ENCODE peak calls at places on chromosomes 11 and 22, in seven cellular contexts. N, J, L, H, B, F and O are unnamed samples.
A peak's percentile ranks its signal among the peaks of the same experiment; 100 is the strongest.

GRCh38 chr11:73761403-73761945 is 600 bp upstream of the RAB6A start:
- DNase-seq in B (no peak), L (no peak), F (no peak), J (no peak), N (no peak), H (no peak), O (no peak)

GRCh38 chr11:133904818-133905515 is 51.8 kb downstream of the IGSF9B start:
- DNase-seq in B (no peak), J (no peak), N (no peak), F (no peak), H (no peak), L (no peak), O (no peak)

GRCh38 chr22:39467390-39467901 is 10.6 kb downstream of the MGAT3 start:
- DNase-seq in F (no peak), N (no peak), B (no peak), L (no peak), H (no peak), J (no peak), O (peak; percentile 0)

GRCh38 chr11:6156628-6157367 is 13.3 kb downstream of the OR52B2 start:
- DNase-seq in N (no peak), J (no peak), H (no peak), L (no peak), B (no peak), F (no peak), O (peak; percentile 26)

GRCh38 chr11:118746988-118747585 is 43.9 kb downstream of the DDX6 start:
- DNase-seq in J (no peak), H (no peak), B (peak; percentile 5), F (no peak), N (no peak), L (no peak), O (no peak)

GRCh38 chr11:64566915-64567882 is 23.8 kb upstream of the SLC22A12 start:
- DNase-seq in L (no peak), N (peak; percentile 67), J (no peak), B (no peak), F (no peak), H (no peak), O (no peak)

GRCh38 chr11:36264011-36264410 is 25.2 kb downstream of the COMMD9 start:
- DNase-seq in J (no peak), N (no peak), L (no peak), H (no peak), B (no peak), F (no peak), O (no peak)

GRCh38 chr11:71183878-71184277 is 68.5 kb downstream of the SHANK2 start:
- DNase-seq in L (no peak), N (no peak), J (no peak), H (no peak), B (no peak), F (no peak), O (no peak)

GRCh38 chr22:46052331-46052771 is 75.4 kb upstream of the WNT7B start:
- DNase-seq in B (no peak), H (no peak), L (no peak), N (no peak), J (no peak), F (peak; percentile 35), O (no peak)

GRCh38 chr11:69073445-69073844 is 24.7 kb downstream of the TPCN2 start:
- DNase-seq in B (no peak), F (no peak), J (no peak), L (no peak), N (no peak), H (no peak), O (no peak)

GRCh38 chr22:44691796-44692661 is 10.0 kb upstream of the PRR5 start:
- DNase-seq in N (no peak), B (no peak), F (no peak), H (no peak), L (no peak), J (no peak), O (peak; percentile 55)

GRCh38 chr11:94938399-94939055 is 34.8 kb downstream of the CWC15 start:
- DNase-seq in B (peak; percentile 92), H (no peak), N (no peak), J (no peak), F (peak; percentile 92), L (no peak), O (no peak)

GRCh38 chr11:19162946-19163345 is 38.8 kb downstream of the CSRP3 start:
- DNase-seq in B (no peak), J (no peak), N (no peak), F (no peak), L (no peak), H (no peak), O (no peak)

GRCh38 chr11:27464155-27464759 is 8.3 kb downstream of the LGR4 start:
- DNase-seq in N (no peak), H (no peak), B (peak; percentile 44), J (peak; percentile 97), L (no peak), F (peak; percentile 88), O (peak; percentile 55)

GRCh38 chr11:134537941-134538340 is 125.9 kb upstream of the B3GAT1 start:
- DNase-seq in B (no peak), H (no peak), N (no peak), L (no peak), F (no peak), J (no peak), O (no peak)

GRCh38 chr22:37218399-37218770 is 6.1 kb upstream of the SSTR3 start:
- DNase-seq in H (no peak), B (no peak), J (no peak), L (no peak), F (no peak), N (no peak), O (no peak)
- H2AFZ ChIP-seq in H (no peak overlapping the region), B (no peak overlapping the region), J (no peak overlapping the region), L (no peak overlapping the region), F (no peak overlapping the region), N (no peak overlapping the region), O (no peak overlapping the region)

DNA sequence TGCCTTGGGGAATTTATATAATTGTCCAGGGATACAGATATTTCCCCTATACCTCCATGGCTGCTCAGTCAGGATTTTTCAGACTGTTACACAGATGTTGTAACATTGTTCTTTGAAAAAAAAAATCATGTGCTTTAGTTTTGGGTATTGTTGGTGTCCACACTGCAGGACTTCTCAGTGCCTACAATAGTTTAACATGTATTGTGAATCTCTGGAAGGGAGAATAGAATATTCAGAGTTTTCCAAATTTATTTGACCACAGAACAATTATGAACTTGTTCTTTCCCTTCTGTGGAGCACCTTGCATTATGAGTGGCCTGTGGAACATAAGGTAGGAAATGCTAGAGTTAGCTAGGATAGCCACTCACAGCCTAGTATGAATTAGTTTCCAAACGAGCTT is 14.5 kb downstream of the CRYBA4 start:
- DNase-seq in J (no peak), H (no peak), F (no peak), N (no peak), L (no peak), B (no peak), O (no peak)
- H2AFZ ChIP-seq in J (no peak overlapping the region), H (no peak overlapping the region), F (no peak overlapping the region), N (no peak overlapping the region), L (no peak overlapping the region), B (no peak overlapping the region), O (no peak overlapping the region)

DNA sequence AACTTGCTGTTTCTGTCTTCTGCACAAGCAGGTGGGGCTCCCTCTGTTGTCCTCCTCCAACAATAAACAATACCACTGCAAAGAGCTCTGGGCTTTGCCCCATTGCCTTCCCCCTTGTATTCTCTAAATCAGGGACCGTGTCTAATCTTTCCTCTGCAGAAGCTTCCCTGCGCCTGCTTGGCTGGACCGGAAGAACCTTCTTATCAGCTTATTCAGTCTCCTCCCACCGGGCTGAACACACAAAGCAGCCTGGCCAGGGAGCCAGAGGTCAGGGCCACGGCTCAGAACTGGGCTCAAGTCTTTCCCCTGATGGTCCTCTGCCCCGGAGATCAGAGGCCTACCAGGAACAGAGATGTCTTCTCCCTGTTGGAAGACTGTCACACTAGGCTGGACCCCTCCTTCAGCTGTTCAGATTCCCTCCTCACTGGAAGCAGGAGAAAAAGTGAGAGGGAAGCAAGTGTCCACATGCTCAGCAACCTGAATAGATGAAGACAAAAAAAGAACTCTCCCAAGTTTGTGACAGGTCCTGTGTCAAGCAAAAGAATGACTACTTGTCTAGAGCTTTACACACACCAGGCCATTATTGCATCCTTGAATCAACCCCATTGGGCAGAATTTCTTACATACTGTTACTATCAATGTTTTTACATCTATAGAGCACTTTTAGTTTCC is 63.7 kb downstream of the RAB30 start:
- DNase-seq in F (peak; percentile 43), L (no peak), J (no peak), B (peak; percentile 24), N (peak; percentile 84), H (peak; percentile 40), O (peak; percentile 24)
- H2AFZ ChIP-seq in F (no peak overlapping the region), L (no peak overlapping the region), J (no peak overlapping the region), B (peak overlapping the region; percentile 81), N (no peak overlapping the region), H (peak overlapping the region; percentile 88), O (peak overlapping the region; percentile 52)

GRCh38 chr22:36155702-36156101 is 4.9 kb downstream of the APOL3 start:
- DNase-seq in J (no peak), N (no peak), H (no peak), F (no peak), L (no peak), B (no peak), O (no peak)
- H2AFZ ChIP-seq in J (no peak overlapping the region), N (no peak overlapping the region), H (peak overlapping the region; percentile 55), F (peak overlapping the region; percentile 43), L (no peak overlapping the region), B (peak overlapping the region; percentile 77), O (no peak overlapping the region)

DNA sequence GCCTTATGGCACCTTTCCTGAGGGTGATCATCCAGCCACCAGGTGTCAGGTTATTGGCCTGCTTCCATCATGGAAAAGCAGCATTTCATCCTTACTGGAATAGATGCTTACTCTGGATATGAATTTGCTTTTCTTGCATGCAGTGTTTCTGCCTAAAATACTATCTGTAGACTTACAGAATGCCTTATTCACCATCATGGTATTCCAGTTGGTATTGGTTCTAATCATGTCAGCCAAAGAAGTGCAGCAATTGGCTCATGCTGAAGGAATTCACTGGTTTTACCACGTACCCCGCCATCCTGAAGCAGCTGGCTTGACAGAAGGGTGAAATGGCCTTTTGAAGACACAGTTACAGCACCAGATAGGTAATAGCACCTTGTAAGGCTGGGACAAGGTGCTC is 194.2 kb downstream of the AASDHPPT start:
- DNase-seq in J (no peak), F (peak; percentile 74), B (peak; percentile 21), L (no peak), H (no peak), N (no peak), O (no peak)
- H2AFZ ChIP-seq in J (no peak overlapping the region), F (no peak overlapping the region), B (no peak overlapping the region), L (no peak overlapping the region), H (no peak overlapping the region), N (no peak overlapping the region), O (peak overlapping the region; percentile 6)

DNA sequence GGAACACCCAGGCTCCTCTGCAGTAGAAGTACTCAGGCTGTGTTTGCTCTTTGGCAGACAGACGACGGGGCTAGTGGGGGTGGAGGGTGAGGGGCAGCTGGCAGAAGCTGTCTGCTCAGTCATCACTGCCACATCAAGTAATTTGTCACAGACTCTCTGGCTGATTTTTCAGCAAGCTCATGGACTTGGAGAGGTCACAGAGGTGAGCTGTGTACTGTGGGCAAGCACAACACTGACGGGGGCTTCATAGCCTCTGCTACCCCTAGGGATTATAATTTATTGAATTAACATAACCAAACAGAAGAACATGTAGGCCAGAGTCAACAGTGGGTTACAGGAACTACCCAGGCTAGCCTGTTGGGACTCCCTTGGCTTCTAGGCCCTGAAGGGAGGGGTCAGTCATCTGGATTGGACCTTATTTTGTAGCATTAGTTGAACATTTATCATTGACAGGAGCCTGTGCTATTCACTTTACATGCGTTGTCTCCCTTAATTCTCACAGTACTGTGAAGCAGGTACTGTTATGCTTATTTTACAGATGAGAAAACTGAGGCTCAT is 56.9 kb downstream of the KREMEN1 start:
- DNase-seq in N (no peak), B (no peak), L (no peak), J (no peak), F (no peak), H (no peak), O (no peak)
- H2AFZ ChIP-seq in N (no peak overlapping the region), B (peak overlapping the region; percentile 40), L (no peak overlapping the region), J (no peak overlapping the region), F (no peak overlapping the region), H (no peak overlapping the region), O (no peak overlapping the region)